ENCODE peak calls at places on chromosomes 6 and 20, in ten cellular contexts. L, U, V, P, Q, A, O, X, F and K are unnamed samples.

GRCh38 chr6:53090576-53090975 is 25.4 kb downstream of the FBXO9 start:
- DNase-seq in F (peak), L (no peak), Q (no peak), P (no peak), A (peak), U (no peak), X (no peak), O (no peak), V (no peak), K (no peak)

GRCh38 chr6:41426438-41426851 is 91.0 kb downstream of the NCR2 start:
- DNase-seq in V (no peak), O (no peak), A (no peak), P (no peak), U (no peak), X (no peak), F (no peak), Q (no peak), L (no peak), K (no peak)

GRCh38 chr6:30981942-30982772 is 1.4 kb upstream of the MUC21 start:
- DNase-seq in Q (no peak), F (peak), V (no peak), P (no peak), X (peak), O (peak), L (no peak), A (peak), U (no peak), K (no peak)

GRCh38 chr6:12873706-12874105 is 157.1 kb downstream of the PHACTR1 start:
- DNase-seq in U (no peak), P (no peak), Q (no peak), X (peak), F (peak), L (no peak), V (no peak), O (no peak), A (peak), K (no peak)

GRCh38 chr6:18503588-18504231 is 116.6 kb downstream of the RNF144B start:
- DNase-seq in P (peak), A (peak), V (no peak), X (peak), Q (no peak), O (peak), F (peak), U (peak), L (peak), K (peak)

GRCh38 chr20:25247100-25247665 is 702 bp upstream of the PYGB start:
- DNase-seq in V (no peak), F (peak), P (peak), O (no peak), X (peak), U (no peak), A (peak), L (no peak), Q (peak), K (no peak)

GRCh38 chr6:108684809-108685329 is 124.2 kb downstream of the FOXO3 start:
- DNase-seq in P (no peak), X (peak), A (peak), V (no peak), Q (peak), O (peak), F (peak), L (no peak), U (no peak), K (no peak)

GRCh38 chr20:36167826-36168634 is 13.5 kb downstream of the EPB41L1 start:
- DNase-seq in U (no peak), X (peak), V (no peak), P (no peak), L (no peak), F (peak), Q (no peak), O (peak), A (peak), K (no peak)

GRCh38 chr6:46993846-46994245 is 48.3 kb downstream of the ADGRF1 start:
- DNase-seq in X (peak), F (peak), V (no peak), A (peak), U (no peak), P (no peak), L (no peak), O (peak), Q (no peak), K (no peak)

GRCh38 chr6:3592371-3592941 is 135.6 kb upstream of the SLC22A23 start:
- DNase-seq in X (peak), L (no peak), O (peak), P (no peak), F (peak), Q (no peak), U (no peak), V (peak), A (peak), K (no peak)

GRCh38 chr6:56374841-56375369 is 127.5 kb upstream of the COL21A1 start:
- DNase-seq in A (peak), L (no peak), F (peak), U (no peak), X (peak), O (no peak), P (no peak), Q (no peak), V (no peak), K (no peak)

GRCh38 chr6:142853244-142854180 is 91.5 kb downstream of the HIVEP2 start:
- DNase-seq in L (no peak), F (peak), P (no peak), V (no peak), Q (no peak), O (peak), U (no peak), A (peak), X (no peak), K (no peak)

GRCh38 chr6:108176281-108177089 is 10.7 kb downstream of the NR2E1 start:
- DNase-seq in Q (no peak), X (no peak), A (no peak), L (no peak), P (no peak), F (no peak), U (no peak), O (no peak), V (no peak), K (no peak)

GRCh38 chr6:122660296-122660695 is 50.1 kb downstream of the PKIB start:
- DNase-seq in O (no peak), L (no peak), P (no peak), X (peak), V (no peak), A (no peak), U (no peak), Q (no peak), F (no peak), K (no peak)

GRCh38 chr6:157865249-157865648 is 42.2 kb downstream of the SNX9 start:
- DNase-seq in L (no peak), V (no peak), O (no peak), F (no peak), Q (no peak), P (no peak), U (no peak), A (no peak), X (no peak), K (no peak)

GRCh38 chr6:106547556-106547955 is 81.7 kb downstream of the RTN4IP1 start:
- DNase-seq in O (no peak), V (no peak), L (no peak), P (no peak), X (no peak), U (no peak), Q (no peak), A (no peak), F (no peak), K (no peak)

GRCh38 chr6:105786890-105787655 is 299.1 kb upstream of the PRDM1 start:
- DNase-seq in Q (no peak), F (no peak), V (no peak), P (no peak), O (no peak), U (no peak), X (no peak), L (no peak), A (no peak), K (no peak)